ENCODE peak calls at places on chromosomes 3 and 15, in five cellular contexts. M is Peyer's patch; A is esophagus muscularis mucosa; X is GM23248; C is CD8-positive, alpha-beta T cell. I is an unnamed sample.

GRCh38 chr15:85706779-85707518 is 87.8 kb downstream of the KLHL25 start:
- DNase-seq in M (peak), A (no peak), X (peak), C (no peak), I (peak)

GRCh38 chr3:194985031-194985578 is 285.9 kb downstream of the XXYLT1 start:
- DNase-seq in M (peak), A (no peak), X (peak), C (no peak), I (no peak)

GRCh38 chr15:63071288-63071909 is 28.9 kb downstream of the TPM1 start:
- DNase-seq in M (no peak), A (no peak), X (peak), C (no peak), I (no peak)

GRCh38 chr15:63082366-63082765 is 39.3 kb upstream of the LACTB start:
- DNase-seq in M (no peak), A (no peak), X (no peak), C (no peak), I (no peak)

GRCh38 chr3:129305592-129306091 is 27.0 kb downstream of the HMCES start:
- DNase-seq in M (peak), A (no peak), X (peak), C (no peak), I (no peak)

GRCh38 chr3:171407746-171408145 is 52.5 kb downstream of the TNIK start:
- DNase-seq in M (no peak), A (no peak), X (peak), C (no peak), I (no peak)

GRCh38 chr3:94185753-94186152 is 122.9 kb downstream of the NSUN3 start:
- DNase-seq in M (no peak), A (no peak), X (peak), C (no peak), I (no peak)

GRCh38 chr15:59360896-59361295 is 11.8 kb downstream of the MYO1E start:
- DNase-seq in M (no peak), A (no peak), X (no peak), C (no peak), I (no peak)

GRCh38 chr3:76753599-76753998 is 286.3 kb upstream of the ROBO2 start:
- DNase-seq in M (no peak), A (no peak), X (peak), C (no peak), I (no peak)

GRCh38 chr3:10882851-10883250 is 66.8 kb downstream of the SLC6A11 start:
- DNase-seq in M (no peak), A (no peak), X (no peak), C (no peak), I (no peak)

GRCh38 chr15:78422571-78423340 is 15.3 kb upstream of the IREB2 start:
- DNase-seq in M (peak), A (no peak), X (peak), C (peak), I (peak)

GRCh38 chr3:60803812-60804211 is 447.4 kb downstream of the FHIT start:
- DNase-seq in M (no peak), A (no peak), X (peak), C (no peak), I (no peak)

GRCh38 chr3:122101646-122102045 is 46.5 kb downstream of the CD86 start:
- DNase-seq in M (no peak), A (no peak), X (peak), C (no peak), I (peak)

GRCh38 chr3:159458010-159458409 is 530.6 kb upstream of the IL12A start:
- DNase-seq in M (no peak), A (peak), X (peak), C (no peak), I (no peak)

GRCh38 chr3:55709411-55709997 is 222.4 kb upstream of the WNT5A start:
- DNase-seq in M (no peak), A (no peak), X (no peak), C (no peak), I (no peak)

GRCh38 chr3:99920530-99921376 is 103.1 kb downstream of the CMSS1 start:
- DNase-seq in M (peak), A (no peak), X (peak), C (no peak), I (no peak)

GRCh38 chr15:78540955-78541743 is 905 bp downstream of the PSMA4 start:
- DNase-seq in M (no peak), A (no peak), X (peak), C (no peak), I (peak)

GRCh38 chr3:24316887-24317383 is 177.7 kb downstream of the THRB start:
- DNase-seq in M (peak), A (no peak), X (peak), C (no peak), I (no peak)

GRCh38 chr3:46280105-46280797 is 38.0 kb downstream of the CCR3 start:
- DNase-seq in M (peak), A (peak), X (peak), C (peak), I (peak)

GRCh38 chr3:107208796-107209195 is 168.4 kb upstream of the CCDC54 start:
- DNase-seq in M (no peak), A (no peak), X (no peak), C (no peak), I (no peak)

GRCh38 chr15:39511915-39512260 is 69.0 kb upstream of the THBS1 start:
- DNase-seq in M (no peak), A (no peak), X (peak), C (no peak), I (no peak)

GRCh38 chr3:195908439-195909293 is at the start of gene TNK2:
- DNase-seq in M (peak), A (no peak), X (peak), C (peak), I (peak)

GRCh38 chr3:1275495-1275894 is 182.7 kb downstream of the CNTN6 start:
- DNase-seq in M (no peak), A (no peak), X (peak), C (no peak), I (no peak)

GRCh38 chr3:141532609-141533008 is 45.8 kb downstream of the RASA2 start:
- DNase-seq in M (no peak), A (no peak), X (no peak), C (no peak), I (no peak)

GRCh38 chr3:78281381-78281780 is 1241.5 kb downstream of the ROBO2 start:
- DNase-seq in M (no peak), A (no peak), X (no peak), C (no peak), I (no peak)

GRCh38 chr3:31978553-31978952 is 2.5 kb downstream of the OSBPL10 start:
- DNase-seq in M (no peak), A (no peak), X (no peak), C (no peak), I (no peak)

GRCh38 chr15:40334941-40335795 is 5.6 kb downstream of the CCDC9B start:
- DNase-seq in M (peak), A (no peak), X (no peak), C (no peak), I (no peak)

GRCh38 chr15:31280831-31281216 is 45.8 kb upstream of the KLF13 start:
- DNase-seq in M (peak), A (peak), X (no peak), C (no peak), I (no peak)

GRCh38 chr15:85402195-85402921 is 22.0 kb downstream of the AKAP13 start:
- DNase-seq in M (no peak), A (no peak), X (peak), C (no peak), I (no peak)

GRCh38 chr15:70035051-70035718 is 62.5 kb downstream of the TLE3 start:
- DNase-seq in M (peak), A (no peak), X (no peak), C (no peak), I (no peak)

GRCh38 chr15:91202510-91202909 is 102.5 kb downstream of the SV2B start:
- DNase-seq in M (no peak), A (no peak), X (no peak), C (no peak), I (no peak)

GRCh38 chr3:113279686-113280085 is 68.3 kb downstream of the BOC start:
- DNase-seq in M (no peak), A (no peak), X (no peak), C (no peak), I (no peak)

GRCh38 chr3:113277414-113277813 is 66.1 kb downstream of the BOC start:
- DNase-seq in M (no peak), A (no peak), X (no peak), C (no peak), I (no peak)

GRCh38 chr3:113276581-113277080 is 65.3 kb downstream of the BOC start:
- DNase-seq in M (no peak), A (no peak), X (no peak), C (no peak), I (no peak)

GRCh38 chr3:113277886-113278598 is 66.7 kb downstream of the BOC start:
- DNase-seq in M (no peak), A (no peak), X (no peak), C (no peak), I (no peak)

GRCh38 chr3:113278599-113278955 is 67.2 kb downstream of the BOC start:
- DNase-seq in M (no peak), A (no peak), X (no peak), C (no peak), I (no peak)
- H3K4me3 ChIP-seq in M (no peak), A (no peak), X (no peak), C (no peak), I (no peak)

GRCh38 chr15:74403590-74403919 is 30.2 kb downstream of the SEMA7A start:
- DNase-seq in M (peak), A (no peak), X (no peak), C (no peak), I (no peak)

GRCh38 chr15:74405823-74406222 is 27.9 kb downstream of the SEMA7A start:
- DNase-seq in M (no peak), A (no peak), X (no peak), C (no peak), I (no peak)

GRCh38 chr15:74402873-74403589 is 30.7 kb downstream of the SEMA7A start:
- DNase-seq in M (peak), A (no peak), X (no peak), C (peak), I (peak)

GRCh38 chr15:74402337-74402839 is 31.4 kb downstream of the SEMA7A start:
- DNase-seq in M (no peak), A (no peak), X (no peak), C (no peak), I (no peak)

DNA sequence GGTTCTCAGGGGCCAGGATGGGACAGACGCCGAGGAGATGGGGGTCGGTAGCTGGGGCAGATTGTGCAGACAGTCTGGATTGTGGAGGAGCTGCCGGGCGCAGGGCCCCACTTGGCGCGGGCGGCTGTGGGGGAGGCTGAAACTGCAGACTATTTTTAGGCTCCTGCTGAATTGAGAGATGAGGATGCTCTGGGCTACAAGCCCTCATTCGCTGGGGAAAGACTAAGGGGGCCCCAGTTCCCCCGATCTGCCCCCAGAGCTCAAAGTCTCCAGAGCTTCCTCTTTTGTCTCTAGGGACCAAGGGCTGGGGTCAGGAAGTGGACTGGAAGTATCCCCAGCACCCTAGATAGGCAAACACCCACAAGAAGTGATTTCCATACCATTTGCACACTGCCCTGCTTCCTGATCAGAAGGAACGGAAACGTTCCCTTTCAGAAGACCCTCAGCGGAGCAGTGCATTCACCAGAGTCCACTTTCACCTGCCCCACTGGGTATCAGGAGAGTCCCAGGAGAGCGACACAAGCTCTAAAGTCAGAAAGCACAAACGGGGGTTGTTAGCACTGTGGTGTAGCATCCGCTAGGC is 29.7 kb downstream of the SEMA7A start:
- DNase-seq in M (peak), A (no peak), X (no peak), C (no peak), I (no peak)
- H3K4me3 ChIP-seq in M (no peak), A (no peak), X (no peak), C (no peak), I (no peak)

DNA sequence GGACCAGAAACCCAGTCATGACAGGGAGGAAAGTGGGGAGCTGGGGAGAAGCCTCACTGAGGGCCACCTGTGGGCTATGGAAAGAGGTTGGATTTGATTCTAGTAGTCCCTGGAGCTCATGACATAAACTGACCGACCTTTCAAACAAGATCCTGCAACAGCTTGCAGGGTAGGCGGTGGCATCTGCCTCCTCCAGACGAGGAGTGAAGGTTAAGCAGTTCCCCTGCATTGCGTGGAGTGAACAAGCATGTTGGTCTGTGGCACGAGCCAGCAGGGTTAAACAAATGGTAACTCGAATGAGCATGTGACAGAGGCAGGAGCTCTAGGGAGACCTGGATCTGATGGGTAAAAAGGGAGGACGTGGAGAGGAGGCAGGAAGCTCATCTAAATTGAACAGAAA is 12.7 kb downstream of the TGM4 start:
- DNase-seq in M (no peak), A (no peak), X (no peak), C (no peak), I (no peak)
- H3K4me3 ChIP-seq in M (no peak), A (no peak), X (no peak), C (no peak), I (no peak)

GRCh38 chr3:169604118-169604517 is 59.4 kb downstream of the MECOM start:
- DNase-seq in M (no peak), A (peak), X (no peak), C (no peak), I (no peak)
- H3K4me3 ChIP-seq in M (no peak), A (no peak), X (no peak), C (no peak), I (no peak)

GRCh38 chr3:29280675-29281264 is at the start of gene RBMS3:
- DNase-seq in M (peak), A (peak), X (peak), C (no peak), I (no peak)

GRCh38 chr3:29277249-29277648 is 3.6 kb upstream of the RBMS3 start:
- DNase-seq in M (no peak), A (no peak), X (no peak), C (no peak), I (no peak)

GRCh38 chr3:29279276-29279675 is 1.6 kb upstream of the RBMS3 start:
- DNase-seq in M (no peak), A (no peak), X (no peak), C (no peak), I (no peak)

GRCh38 chr3:29281265-29282228 is 676 bp downstream of the RBMS3 start:
- DNase-seq in M (no peak), A (no peak), X (peak), C (no peak), I (no peak)

DNA sequence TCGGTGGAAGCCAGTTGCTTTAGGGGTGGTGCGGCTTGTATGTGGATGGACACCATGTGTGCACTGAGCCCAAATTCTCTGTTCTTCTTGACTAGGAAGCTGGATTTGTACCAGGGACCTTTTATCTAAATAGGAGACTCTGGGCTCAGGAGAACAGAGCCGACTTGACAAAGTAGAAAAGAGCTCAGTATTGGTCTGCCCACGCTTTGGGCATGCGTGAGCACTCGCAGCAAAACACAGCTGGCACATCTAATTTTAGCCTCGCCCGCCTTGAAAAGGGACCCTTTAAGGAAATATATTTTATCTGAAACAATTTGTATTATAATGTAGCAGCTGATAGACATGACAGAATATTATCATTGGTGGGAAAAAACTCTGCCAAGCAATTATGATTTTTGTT is 1.0 kb upstream of the RBMS3 start:
- DNase-seq in M (no peak), A (no peak), X (peak), C (no peak), I (no peak)
- H3K4me3 ChIP-seq in M (no peak), A (peak), X (peak), C (no peak), I (no peak)

DNA sequence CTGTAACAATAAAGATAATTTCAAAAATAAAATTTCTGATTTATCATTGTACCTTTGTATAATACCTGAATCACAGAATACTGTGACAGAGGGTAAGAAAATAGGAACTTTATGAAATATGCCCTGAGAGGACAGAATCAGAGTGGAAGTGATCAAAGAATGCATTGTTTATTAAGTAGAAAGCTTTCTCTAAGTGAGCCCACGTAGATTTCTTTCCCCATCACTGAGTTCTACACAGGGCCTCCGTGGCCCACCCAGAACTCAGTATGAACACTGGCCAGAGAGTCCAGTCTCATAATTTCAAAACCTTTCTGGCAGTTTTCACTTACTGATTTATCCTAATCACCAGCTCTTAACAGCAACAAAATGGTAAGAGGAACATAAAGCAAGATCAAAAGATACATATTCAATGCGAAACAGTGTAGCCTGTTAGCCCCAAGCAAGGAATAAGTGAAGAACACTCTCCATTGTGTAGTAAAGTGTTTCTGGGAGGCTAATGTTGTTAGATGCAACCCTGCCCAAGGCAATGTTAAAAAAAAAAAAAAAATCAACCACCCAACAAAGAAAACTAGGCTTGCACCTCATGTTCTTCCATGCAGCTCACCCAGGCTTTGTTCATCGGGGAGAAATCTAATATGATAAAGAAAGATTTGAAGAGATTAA is 341.3 kb downstream of the LSAMP start:
- DNase-seq in M (no peak), A (no peak), X (no peak), C (no peak), I (no peak)
- H3K4me3 ChIP-seq in M (no peak), A (no peak), X (no peak), C (no peak), I (no peak)